ENCODE peak calls at places on chromosomes 13 and 19, in nine cellular contexts. One of them, this sample, is unnamed. For H3K4me1, the result is how much of the 10 kb centered on the place peaks cover.

GRCh38 chr19:39372047-39372802 is 18.7 kb downstream of the PAF1 start:
- DNase-seq in ascending aorta: peak
- DNase-seq in gastrocnemius medialis: peak
- DNase-seq in right lobe of liver: peak
- DNase-seq in ovary: peak
- DNase-seq in A549: no peak
- DNase-seq in cardiac muscle cell: no peak
- DNase-seq in HepG2: no peak
- DNase-seq in transverse colon: peak
- DNase-seq in this sample: peak

GRCh38 chr13:99757756-99758464 is 213.7 kb downstream of the ZIC5 start:
- DNase-seq in ovary: no peak
- DNase-seq in cardiac muscle cell: no peak
- DNase-seq in right lobe of liver: no peak
- DNase-seq in ascending aorta: no peak
- DNase-seq in gastrocnemius medialis: no peak
- DNase-seq in transverse colon: no peak
- DNase-seq in A549: no peak
- DNase-seq in HepG2: no peak
- DNase-seq in this sample: no peak

GRCh38 chr13:106033634-106034033 is 501.8 kb downstream of the EFNB2 start:
- DNase-seq in ascending aorta: no peak
- DNase-seq in right lobe of liver: no peak
- DNase-seq in gastrocnemius medialis: no peak
- DNase-seq in cardiac muscle cell: no peak
- DNase-seq in HepG2: peak
- DNase-seq in ovary: no peak
- DNase-seq in A549: peak
- DNase-seq in transverse colon: no peak
- DNase-seq in this sample: no peak

GRCh38 chr19:32387701-32388392 is 17.7 kb upstream of the DPY19L3 start:
- DNase-seq in transverse colon: peak
- DNase-seq in ascending aorta: no peak
- DNase-seq in A549: no peak
- DNase-seq in right lobe of liver: no peak
- DNase-seq in gastrocnemius medialis: no peak
- DNase-seq in ovary: no peak
- DNase-seq in cardiac muscle cell: no peak
- DNase-seq in HepG2: no peak
- DNase-seq in this sample: no peak

GRCh38 chr13:110305949-110306339 is 1.0 kb downstream of the COL4A1 start:
- DNase-seq in cardiac muscle cell: no peak
- DNase-seq in ovary: no peak
- DNase-seq in gastrocnemius medialis: no peak
- DNase-seq in HepG2: no peak
- DNase-seq in right lobe of liver: no peak
- DNase-seq in A549: no peak
- DNase-seq in transverse colon: no peak
- DNase-seq in ascending aorta: no peak
- DNase-seq in this sample: peak

GRCh38 chr19:40200352-40201099 is 9.3 kb downstream of the MAP3K10 start:
- DNase-seq in cardiac muscle cell: no peak
- DNase-seq in HepG2: no peak
- DNase-seq in right lobe of liver: no peak
- DNase-seq in transverse colon: no peak
- DNase-seq in ascending aorta: no peak
- DNase-seq in ovary: no peak
- DNase-seq in gastrocnemius medialis: no peak
- DNase-seq in A549: no peak
- DNase-seq in this sample: no peak

GRCh38 chr13:73372691-73373627 is 314.2 kb downstream of the KLF5 start:
- DNase-seq in cardiac muscle cell: no peak
- DNase-seq in ovary: no peak
- DNase-seq in HepG2: no peak
- DNase-seq in right lobe of liver: no peak
- DNase-seq in transverse colon: no peak
- DNase-seq in A549: no peak
- DNase-seq in ascending aorta: no peak
- DNase-seq in gastrocnemius medialis: no peak
- DNase-seq in this sample: no peak

GRCh38 chr13:114151031-114151430 is 18.6 kb upstream of the RASA3 start:
- DNase-seq in gastrocnemius medialis: no peak
- DNase-seq in cardiac muscle cell: no peak
- DNase-seq in right lobe of liver: no peak
- DNase-seq in ovary: no peak
- DNase-seq in ascending aorta: no peak
- DNase-seq in A549: no peak
- DNase-seq in transverse colon: no peak
- DNase-seq in HepG2: no peak
- DNase-seq in this sample: no peak

GRCh38 chr19:58001895-58002369 is 688 bp downstream of the ZNF606 start:
- DNase-seq in gastrocnemius medialis: no peak
- DNase-seq in right lobe of liver: no peak
- DNase-seq in ascending aorta: no peak
- DNase-seq in ovary: no peak
- DNase-seq in cardiac muscle cell: peak
- DNase-seq in A549: no peak
- DNase-seq in HepG2: peak
- DNase-seq in transverse colon: peak
- DNase-seq in this sample: no peak

GRCh38 chr13:110421696-110422395 is 114.8 kb downstream of the COL4A2 start:
- DNase-seq in transverse colon: no peak
- DNase-seq in A549: no peak
- DNase-seq in ascending aorta: no peak
- DNase-seq in ovary: no peak
- DNase-seq in cardiac muscle cell: no peak
- DNase-seq in gastrocnemius medialis: no peak
- DNase-seq in HepG2: no peak
- DNase-seq in right lobe of liver: no peak
- DNase-seq in this sample: no peak

GRCh38 chr19:17424743-17425365 is 5.0 kb downstream of the MVB12A start:
- DNase-seq in A549: no peak
- DNase-seq in cardiac muscle cell: peak
- DNase-seq in transverse colon: no peak
- DNase-seq in ovary: peak
- DNase-seq in HepG2: no peak
- DNase-seq in gastrocnemius medialis: no peak
- DNase-seq in ascending aorta: no peak
- DNase-seq in right lobe of liver: no peak
- DNase-seq in this sample: no peak

GRCh38 chr19:8057545-8058270 is 5.1 kb downstream of the CCL25 start:
- DNase-seq in HepG2: no peak
- DNase-seq in ascending aorta: no peak
- DNase-seq in cardiac muscle cell: no peak
- DNase-seq in ovary: no peak
- DNase-seq in A549: no peak
- DNase-seq in transverse colon: no peak
- DNase-seq in right lobe of liver: no peak
- DNase-seq in gastrocnemius medialis: no peak
- DNase-seq in this sample: no peak

GRCh38 chr13:98782654-98783053 is 30.2 kb upstream of the SLC15A1 start:
- DNase-seq in gastrocnemius medialis: no peak
- DNase-seq in A549: no peak
- DNase-seq in HepG2: no peak
- DNase-seq in ovary: no peak
- DNase-seq in right lobe of liver: no peak
- DNase-seq in cardiac muscle cell: no peak
- DNase-seq in ascending aorta: no peak
- DNase-seq in transverse colon: no peak
- DNase-seq in this sample: no peak

GRCh38 chr19:912181-913079 is 589 bp downstream of the R3HDM4 start:
- DNase-seq in ascending aorta: no peak
- DNase-seq in right lobe of liver: no peak
- DNase-seq in A549: no peak
- DNase-seq in transverse colon: no peak
- DNase-seq in gastrocnemius medialis: no peak
- DNase-seq in HepG2: no peak
- DNase-seq in ovary: peak
- DNase-seq in cardiac muscle cell: no peak
- DNase-seq in this sample: no peak

DNA sequence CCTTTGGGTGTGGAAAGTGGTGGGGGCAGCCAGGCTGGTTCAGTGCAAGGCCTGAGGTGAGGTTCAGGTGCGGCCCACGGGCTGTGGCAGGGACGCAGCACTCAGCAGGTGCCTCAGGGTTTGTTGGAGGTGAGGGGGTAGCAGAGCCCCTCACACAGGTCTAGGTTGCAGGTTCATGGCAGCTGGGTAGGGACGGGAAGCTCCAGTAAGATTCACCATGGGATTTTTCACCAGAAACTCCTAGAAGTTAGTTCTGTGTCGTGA is 14.0 kb downstream of the MCF2L start:
- DNase-seq in ovary: no peak
- DNase-seq in transverse colon: no peak
- DNase-seq in cardiac muscle cell: no peak
- DNase-seq in right lobe of liver: no peak
- DNase-seq in A549: no peak
- DNase-seq in gastrocnemius medialis: no peak
- DNase-seq in ascending aorta: no peak
- DNase-seq in HepG2: no peak
- DNase-seq in this sample: no peak
- H3K27ac ChIP-seq in ovary: no peak
- H3K27ac ChIP-seq in transverse colon: peak
- H3K27ac ChIP-seq in cardiac muscle cell: no peak
- H3K27ac ChIP-seq in right lobe of liver: no peak
- H3K27ac ChIP-seq in A549: no peak
- H3K27ac ChIP-seq in gastrocnemius medialis: peak
- H3K27ac ChIP-seq in ascending aorta: no peak
- H3K27ac ChIP-seq in HepG2: no peak
- H3K27ac ChIP-seq in this sample: peak

DNA sequence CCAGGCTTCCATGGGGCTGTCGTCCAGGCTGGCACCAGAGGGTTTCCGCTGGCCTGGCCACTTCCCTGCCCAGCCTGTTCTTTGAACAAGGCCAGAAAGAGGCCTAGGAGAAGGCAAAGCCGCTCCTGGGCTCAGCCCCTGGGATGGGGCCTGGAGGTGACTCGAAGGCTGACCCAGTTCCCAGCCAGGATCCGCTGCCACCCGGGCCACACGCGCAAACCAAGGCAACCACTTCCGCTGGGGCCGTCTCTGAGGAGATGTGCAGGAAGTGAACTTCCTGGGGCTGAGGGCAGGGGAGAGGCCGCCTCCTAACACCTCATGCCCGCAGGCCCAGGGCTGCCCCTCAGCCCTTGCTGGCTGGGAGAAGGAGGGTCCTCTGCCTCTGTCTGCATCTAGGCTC is 15.2 kb downstream of the PLEKHF1 start:
- DNase-seq in ovary: no peak
- DNase-seq in gastrocnemius medialis: peak
- DNase-seq in HepG2: no peak
- DNase-seq in ascending aorta: no peak
- DNase-seq in right lobe of liver: no peak
- DNase-seq in transverse colon: peak
- DNase-seq in cardiac muscle cell: no peak
- DNase-seq in A549: no peak
- DNase-seq in this sample: no peak
- H3K4me1 ChIP-seq in ovary: under half
- H3K4me1 ChIP-seq in gastrocnemius medialis: half or more
- H3K4me1 ChIP-seq in HepG2: under half
- H3K4me1 ChIP-seq in ascending aorta: under half
- H3K4me1 ChIP-seq in right lobe of liver: half or more
- H3K4me1 ChIP-seq in transverse colon: under half
- H3K4me1 ChIP-seq in cardiac muscle cell: under half
- H3K4me1 ChIP-seq in A549: under half
- H3K4me1 ChIP-seq in this sample: half or more

GRCh38 chr19:48970139-48970766 is 5.1 kb downstream of the FTL start:
- DNase-seq in transverse colon: no peak
- DNase-seq in ascending aorta: no peak
- DNase-seq in right lobe of liver: no peak
- DNase-seq in gastrocnemius medialis: no peak
- DNase-seq in cardiac muscle cell: no peak
- DNase-seq in A549: no peak
- DNase-seq in ovary: peak
- DNase-seq in HepG2: no peak
- DNase-seq in this sample: no peak
- H3K27ac ChIP-seq in transverse colon: no peak
- H3K27ac ChIP-seq in ascending aorta: peak
- H3K27ac ChIP-seq in right lobe of liver: no peak
- H3K27ac ChIP-seq in gastrocnemius medialis: peak
- H3K27ac ChIP-seq in cardiac muscle cell: no peak
- H3K27ac ChIP-seq in A549: peak
- H3K27ac ChIP-seq in ovary: no peak
- H3K27ac ChIP-seq in HepG2: no peak
- H3K27ac ChIP-seq in this sample: no peak

GRCh38 chr13:27427663-27428062 is 3.2 kb downstream of the GTF3A start:
- DNase-seq in ascending aorta: no peak
- DNase-seq in right lobe of liver: no peak
- DNase-seq in gastrocnemius medialis: peak
- DNase-seq in cardiac muscle cell: no peak
- DNase-seq in ovary: no peak
- DNase-seq in HepG2: no peak
- DNase-seq in transverse colon: no peak
- DNase-seq in A549: no peak
- DNase-seq in this sample: no peak

GRCh38 chr13:27424246-27425150 is at the start of gene GTF3A:
- DNase-seq in gastrocnemius medialis: peak
- DNase-seq in ovary: peak
- DNase-seq in HepG2: peak
- DNase-seq in cardiac muscle cell: peak
- DNase-seq in right lobe of liver: peak
- DNase-seq in transverse colon: peak
- DNase-seq in A549: peak
- DNase-seq in ascending aorta: peak
- DNase-seq in this sample: peak

GRCh38 chr13:27428160-27428559 is 3.7 kb downstream of the GTF3A start:
- DNase-seq in right lobe of liver: no peak
- DNase-seq in cardiac muscle cell: no peak
- DNase-seq in HepG2: no peak
- DNase-seq in gastrocnemius medialis: no peak
- DNase-seq in ovary: no peak
- DNase-seq in transverse colon: no peak
- DNase-seq in A549: no peak
- DNase-seq in ascending aorta: no peak
- DNase-seq in this sample: no peak

GRCh38 chr13:27425151-27425917 is 915 bp downstream of the GTF3A start:
- DNase-seq in ascending aorta: no peak
- DNase-seq in HepG2: no peak
- DNase-seq in gastrocnemius medialis: no peak
- DNase-seq in transverse colon: no peak
- DNase-seq in cardiac muscle cell: no peak
- DNase-seq in ovary: no peak
- DNase-seq in A549: no peak
- DNase-seq in right lobe of liver: no peak
- DNase-seq in this sample: no peak

DNA sequence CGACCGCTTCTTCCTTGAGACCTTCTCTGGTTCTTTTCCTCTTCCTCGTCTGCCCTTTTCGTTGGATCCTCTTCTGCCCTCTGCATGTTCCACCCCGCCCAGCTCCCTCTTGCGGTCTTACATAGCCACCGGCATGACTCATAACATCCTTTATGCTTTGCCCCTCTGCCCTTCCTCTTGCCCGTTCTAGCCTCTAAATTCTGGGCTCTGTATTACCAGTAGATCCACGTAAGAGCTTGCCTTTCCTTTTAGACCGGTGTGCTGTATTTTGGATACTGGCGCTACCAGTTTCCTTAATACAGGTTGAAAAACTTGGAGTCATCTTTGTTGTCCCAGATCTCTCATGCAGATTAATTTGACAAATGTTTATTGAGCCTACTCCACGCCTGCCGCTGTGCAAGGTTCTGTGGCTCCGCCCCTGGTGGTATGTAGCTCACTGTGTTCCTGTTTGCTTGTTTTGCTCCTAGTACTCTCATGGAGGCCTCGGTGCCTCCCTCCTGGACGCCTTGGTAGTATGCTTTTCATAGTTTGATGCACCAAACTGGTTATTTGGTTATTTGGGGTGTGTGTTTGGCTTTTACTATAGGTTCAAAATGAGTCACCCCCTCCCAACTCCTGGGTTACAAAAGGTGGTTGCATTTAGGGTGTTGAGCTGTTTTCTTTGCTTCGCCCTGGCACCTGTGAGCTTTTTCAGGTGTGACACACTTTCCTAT is 1.7 kb downstream of the GTF3A start:
- DNase-seq in ascending aorta: peak
- DNase-seq in cardiac muscle cell: peak
- DNase-seq in A549: peak
- DNase-seq in right lobe of liver: peak
- DNase-seq in transverse colon: peak
- DNase-seq in gastrocnemius medialis: peak
- DNase-seq in HepG2: peak
- DNase-seq in ovary: peak
- DNase-seq in this sample: peak
- H3K4me1 ChIP-seq in ascending aorta: under half
- H3K4me1 ChIP-seq in cardiac muscle cell: under half
- H3K4me1 ChIP-seq in A549: under half
- H3K4me1 ChIP-seq in right lobe of liver: under half
- H3K4me1 ChIP-seq in transverse colon: under half
- H3K4me1 ChIP-seq in gastrocnemius medialis: under half
- H3K4me1 ChIP-seq in HepG2: half or more
- H3K4me1 ChIP-seq in ovary: under half
- H3K4me1 ChIP-seq in this sample: under half